ENCODE peak calls at places on chromosomes 16 and 17, in four cellular contexts. R, I, D and F are unnamed samples.
A peak's percentile ranks its signal among the peaks of the same experiment; 100 is the strongest.

GRCh38 chr17:6712058-6712853 is 913 bp downstream of the SLC13A5 start:
- DNase-seq in D (peak; percentile 76), I (no peak), R (peak; percentile 44), F (peak; percentile 41)

GRCh38 chr17:18995220-18995619 is 9.3 kb downstream of the FAM83G start:
- DNase-seq in D (no peak), R (no peak), I (no peak), F (no peak)

GRCh38 chr16:83351846-83352245 is 455.9 kb upstream of the HSBP1 start:
- DNase-seq in I (no peak), R (no peak), D (no peak), F (no peak)

GRCh38 chr17:74956093-74956492 is 16.5 kb downstream of the HID1 start:
- DNase-seq in R (no peak), I (no peak), D (no peak), F (no peak)

GRCh38 chr16:84982434-84982833 is 28.9 kb downstream of the ZDHHC7 start:
- DNase-seq in D (no peak), I (no peak), R (no peak), F (peak; percentile 61)

GRCh38 chr16:73390936-73391335 is 343.0 kb upstream of the ZFHX3 start:
- DNase-seq in I (no peak), D (no peak), R (no peak), F (no peak)

GRCh38 chr17:72590382-72590781 is 469.6 kb downstream of the SOX9 start:
- DNase-seq in I (no peak), D (peak; percentile 61), R (no peak), F (no peak)

GRCh38 chr17:76967762-76968161 is 99.6 kb downstream of the MGAT5B start:
- DNase-seq in D (no peak), R (no peak), I (no peak), F (no peak)

GRCh38 chr17:59105852-59106462 is 723 bp downstream of the TRIM37 start:
- DNase-seq in I (peak; percentile 72), D (peak; percentile 54), R (no peak), F (peak; percentile 45)

GRCh38 chr17:3602499-3602898 is 6.7 kb downstream of the TRPV1 start:
- DNase-seq in D (no peak), R (peak; percentile 26), I (no peak), F (no peak)
- TF ChIP-seq CTCF in D (peak; percentile 17), R (peak; percentile 45), I (no peak), F (no peak)

GRCh38 chr16:51129105-51129504 is 22.0 kb downstream of the SALL1 start:
- DNase-seq in I (no peak), R (peak; percentile 29), D (no peak), F (no peak)

GRCh38 chr16:51125992-51126391 is 25.1 kb downstream of the SALL1 start:
- DNase-seq in D (no peak), R (no peak), I (no peak), F (no peak)

GRCh38 chr16:51121850-51122249 is 29.2 kb downstream of the SALL1 start:
- DNase-seq in I (no peak), R (no peak), D (no peak), F (no peak)

GRCh38 chr16:51121009-51121347 is 30.1 kb downstream of the SALL1 start:
- DNase-seq in R (no peak), I (no peak), D (no peak), F (no peak)

GRCh38 chr16:51124896-51125295 is 26.2 kb downstream of the SALL1 start:
- DNase-seq in I (no peak), R (no peak), D (no peak), F (no peak)
- TF ChIP-seq CTCF in I (no peak), R (no peak), D (no peak), F (no peak)

GRCh38 chr16:52265446-52265861 is 281.5 kb downstream of the TOX3 start:
- DNase-seq in D (no peak), R (no peak), I (no peak), F (no peak)
- TF ChIP-seq CTCF in D (no peak), R (no peak), I (no peak), F (no peak)

GRCh38 chr16:29943846-29944669 is 17.8 kb upstream of the TMEM219 start:
- DNase-seq in R (peak; percentile 28), I (no peak), D (peak; percentile 95), F (peak; percentile 82)
- TF ChIP-seq CTCF in R (no peak), I (no peak), D (no peak), F (peak; percentile 33)

DNA sequence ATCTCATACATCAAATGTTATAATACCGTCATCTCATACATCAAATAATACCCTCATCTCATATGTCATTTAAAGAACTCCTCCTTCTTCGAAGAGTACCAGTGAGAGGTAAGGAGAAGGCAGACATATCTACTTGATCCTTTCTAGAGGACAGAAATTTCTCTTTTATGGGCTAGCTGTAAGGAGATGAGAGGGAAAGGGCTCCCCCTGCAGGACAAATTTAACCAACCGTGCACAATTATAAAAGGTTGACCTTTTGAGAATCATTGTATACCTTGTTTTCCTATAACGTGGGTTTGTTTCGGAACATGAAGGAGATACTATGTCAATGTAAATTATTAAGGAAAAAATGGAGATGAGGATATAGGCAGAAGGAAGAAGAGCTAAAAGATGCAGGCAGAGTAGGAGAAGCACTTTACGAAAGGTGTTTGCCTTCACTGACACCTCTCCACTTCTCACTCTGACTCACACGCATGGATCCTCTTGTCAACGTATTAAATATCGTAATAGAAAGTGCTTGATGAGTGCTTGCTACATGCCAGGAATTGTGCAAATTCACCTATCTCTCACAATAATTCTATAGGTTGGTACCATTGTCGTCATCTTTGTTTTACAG is 465.9 kb upstream of the ERCC4 start:
- DNase-seq in R (peak; percentile 62), I (no peak), D (no peak), F (peak; percentile 52)
- TF ChIP-seq CTCF in R (peak; percentile 76), I (peak; percentile 33), D (peak; percentile 46), F (peak; percentile 61)

GRCh38 chr17:80890551-80890930 is 101.1 kb upstream of the CHMP6 start:
- DNase-seq in I (no peak), R (no peak), D (no peak), F (no peak)
- TF ChIP-seq CTCF in I (no peak), R (no peak), D (no peak), F (no peak)

GRCh38 chr16:69260506-69260905 is 50.6 kb upstream of the VPS4A start:
- DNase-seq in D (no peak), R (no peak), I (no peak), F (no peak)

GRCh38 chr16:69260019-69260418 is 51.1 kb upstream of the VPS4A start:
- DNase-seq in R (no peak), D (no peak), I (no peak), F (no peak)
- TF ChIP-seq CTCF in R (no peak), D (no peak), I (no peak), F (no peak)

GRCh38 chr16:78094166-78094565 is 5.3 kb upstream of the WWOX start:
- DNase-seq in D (no peak), I (no peak), R (no peak), F (no peak)
- TF ChIP-seq CTCF in D (no peak), I (no peak), R (no peak), F (no peak)

GRCh38 chr17:44952946-44953475 is 5.4 kb upstream of the KIF18B start:
- DNase-seq in D (no peak), I (no peak), R (no peak), F (no peak)
- TF ChIP-seq CTCF in D (no peak), I (no peak), R (no peak), F (no peak)